ENCODE peak calls at places on chromosomes 13 and 19, in seven cellular contexts. D is ovary, B is adrenal gland, P is stomach, C is heart left ventricle, E is lower leg skin, A is endothelial cell of umbilical vein. W is an unnamed sample.

GRCh38 chr13:113123226-113124150 is 889 bp downstream of the F10 start:
- DNase-seq in D (no peak), E (no peak), A (no peak), C (no peak), B (no peak), P (no peak), W (peak)

GRCh38 chr19:43534811-43535761 is 2.1 kb downstream of the ZNF575 start:
- DNase-seq in A (peak), E (no peak), B (peak), D (peak), P (peak), C (peak), W (peak)

GRCh38 chr19:42121666-42122069 is 10.6 kb downstream of the POU2F2 start:
- DNase-seq in C (peak), E (no peak), B (peak), D (no peak), A (peak), P (no peak), W (peak)

GRCh38 chr19:46211201-46211881 is 18.2 kb upstream of the IGFL1 start:
- DNase-seq in A (peak), P (peak), B (no peak), D (no peak), C (no peak), E (no peak), W (no peak)

GRCh38 chr19:19372656-19373416 is 32.6 kb upstream of the GATAD2A start:
- DNase-seq in E (peak), P (peak), C (peak), D (no peak), B (peak), A (peak), W (peak)

GRCh38 chr19:49643466-49643865 is 1.5 kb downstream of the SCAF1 start:
- DNase-seq in E (no peak), B (no peak), P (no peak), D (no peak), C (no peak), A (no peak), W (no peak)

GRCh38 chr13:97426695-97427094 is 7.3 kb upstream of the RAP2A start:
- DNase-seq in B (no peak), E (no peak), C (no peak), P (no peak), D (no peak), A (no peak), W (no peak)

GRCh38 chr13:109397285-109397684 is 389.1 kb downstream of the IRS2 start:
- DNase-seq in A (no peak), D (no peak), P (no peak), E (no peak), B (no peak), C (no peak), W (no peak)

GRCh38 chr13:43669101-43669500 is 117.7 kb downstream of the ENOX1 start:
- DNase-seq in E (no peak), A (no peak), P (no peak), C (no peak), B (no peak), D (no peak), W (no peak)

GRCh38 chr19:52444506-52444905 is 8.8 kb upstream of the ZNF578 start:
- DNase-seq in C (no peak), E (no peak), B (no peak), D (no peak), A (no peak), P (no peak), W (no peak)

GRCh38 chr19:16851031-16851712 is 22.0 kb downstream of the SIN3B start:
- DNase-seq in B (no peak), P (no peak), A (no peak), E (no peak), D (no peak), C (peak), W (no peak)

GRCh38 chr13:109180905-109181425 is 551.6 kb downstream of the MYO16 start:
- DNase-seq in C (no peak), E (no peak), A (no peak), P (no peak), D (no peak), B (no peak), W (no peak)

GRCh38 chr13:27971236-27971645 is 2.1 kb upstream of the CDX2 start:
- DNase-seq in C (no peak), E (no peak), D (no peak), B (no peak), A (no peak), P (peak), W (no peak)

GRCh38 chr13:29679357-29680050 is 84.0 kb upstream of the SLC7A1 start:
- DNase-seq in C (peak), E (no peak), D (no peak), B (peak), P (peak), A (peak), W (peak)

DNA sequence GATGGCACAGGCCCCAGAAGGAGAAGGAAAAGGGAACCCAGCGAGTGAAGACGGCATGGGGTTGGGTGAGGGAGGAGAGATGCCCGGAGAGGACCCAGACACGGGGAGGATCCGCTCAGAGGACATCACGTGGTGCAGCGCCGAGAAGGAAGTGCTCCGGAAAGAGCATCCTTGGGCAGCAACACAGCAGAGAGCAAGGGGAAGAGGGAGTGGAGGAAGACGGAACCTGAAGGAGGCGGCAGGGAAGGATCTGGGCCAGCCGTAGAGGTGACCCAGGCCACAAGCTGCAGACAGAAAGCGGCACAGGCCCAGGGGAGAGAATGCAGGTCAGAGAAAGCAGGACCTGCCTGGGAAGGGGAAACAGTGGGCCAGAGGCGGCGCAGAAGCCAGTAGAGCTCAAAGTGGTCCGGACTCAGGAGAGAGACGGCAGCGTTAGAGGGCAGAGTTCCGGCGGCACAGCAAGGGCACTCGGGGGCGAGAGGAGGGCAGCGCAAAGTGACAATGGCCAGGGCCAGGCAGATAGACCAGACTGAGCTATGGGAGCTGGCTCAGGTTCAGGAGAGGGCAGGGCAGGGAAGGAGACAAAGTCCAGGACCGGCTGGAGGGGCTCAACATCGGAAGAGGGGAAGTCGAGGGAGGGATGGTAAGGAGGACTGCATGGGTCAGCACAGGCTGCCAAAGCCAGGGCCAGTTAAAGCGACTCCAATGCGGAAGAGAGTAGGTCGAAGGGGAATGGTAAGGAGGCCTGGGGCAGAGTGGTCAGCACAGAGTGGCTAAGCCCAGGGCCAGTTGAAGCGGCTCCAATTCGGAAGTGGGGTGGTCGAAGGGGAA is 990 bp downstream of the PPP1R12C start:
- DNase-seq in P (peak), E (peak), B (peak), A (peak), C (peak), D (peak), W (peak)
- TF ChIP-seq POLR2A in P (no peak), E (no peak), B (no peak), A (no peak), C (no peak), D (no peak), W (no peak)

GRCh38 chr19:1221141-1221903 is 15.7 kb downstream of the STK11 start:
- DNase-seq in A (peak), C (peak), E (no peak), D (peak), P (peak), B (peak), W (peak)

GRCh38 chr19:1223018-1223855 is 14.6 kb downstream of the CBARP start:
- DNase-seq in B (peak), C (no peak), E (no peak), P (no peak), D (no peak), A (no peak), W (no peak)

GRCh38 chr19:1224047-1224825 is 13.6 kb downstream of the CBARP start:
- DNase-seq in A (no peak), E (no peak), B (no peak), C (no peak), D (no peak), P (no peak), W (no peak)

GRCh38 chr19:1221904-1222255 is 15.9 kb downstream of the CBARP start:
- DNase-seq in B (no peak), A (no peak), C (no peak), E (no peak), P (no peak), D (no peak), W (no peak)

GRCh38 chr19:1222394-1222793 is 15.4 kb downstream of the CBARP start:
- DNase-seq in E (no peak), D (no peak), A (no peak), B (no peak), C (no peak), P (no peak), W (no peak)
- TF ChIP-seq POLR2A in E (no peak), D (no peak), A (no peak), B (no peak), C (no peak), P (no peak), W (no peak)

GRCh38 chr19:10092648-10093294 is 6.7 kb downstream of the SHFL start:
- DNase-seq in C (no peak), A (no peak), D (no peak), P (no peak), B (no peak), E (no peak), W (no peak)
- TF ChIP-seq POLR2A in C (no peak), A (no peak), D (no peak), P (no peak), B (no peak), E (no peak), W (peak)

GRCh38 chr19:44746946-44747738 is 1.4 kb upstream of the BCL3 start:
- DNase-seq in P (peak), E (peak), D (peak), C (peak), B (peak), A (peak), W (peak)

GRCh38 chr19:44749318-44749717 is 810 bp downstream of the BCL3 start:
- DNase-seq in C (no peak), A (no peak), D (no peak), E (no peak), P (no peak), B (no peak), W (no peak)

GRCh38 chr19:44747739-44748425 is 626 bp upstream of the BCL3 start:
- DNase-seq in A (peak), P (peak), B (peak), D (peak), E (peak), C (peak), W (peak)

GRCh38 chr19:44749994-44750393 is 1.5 kb downstream of the BCL3 start:
- DNase-seq in E (no peak), P (no peak), D (no peak), C (no peak), B (no peak), A (no peak), W (no peak)

DNA sequence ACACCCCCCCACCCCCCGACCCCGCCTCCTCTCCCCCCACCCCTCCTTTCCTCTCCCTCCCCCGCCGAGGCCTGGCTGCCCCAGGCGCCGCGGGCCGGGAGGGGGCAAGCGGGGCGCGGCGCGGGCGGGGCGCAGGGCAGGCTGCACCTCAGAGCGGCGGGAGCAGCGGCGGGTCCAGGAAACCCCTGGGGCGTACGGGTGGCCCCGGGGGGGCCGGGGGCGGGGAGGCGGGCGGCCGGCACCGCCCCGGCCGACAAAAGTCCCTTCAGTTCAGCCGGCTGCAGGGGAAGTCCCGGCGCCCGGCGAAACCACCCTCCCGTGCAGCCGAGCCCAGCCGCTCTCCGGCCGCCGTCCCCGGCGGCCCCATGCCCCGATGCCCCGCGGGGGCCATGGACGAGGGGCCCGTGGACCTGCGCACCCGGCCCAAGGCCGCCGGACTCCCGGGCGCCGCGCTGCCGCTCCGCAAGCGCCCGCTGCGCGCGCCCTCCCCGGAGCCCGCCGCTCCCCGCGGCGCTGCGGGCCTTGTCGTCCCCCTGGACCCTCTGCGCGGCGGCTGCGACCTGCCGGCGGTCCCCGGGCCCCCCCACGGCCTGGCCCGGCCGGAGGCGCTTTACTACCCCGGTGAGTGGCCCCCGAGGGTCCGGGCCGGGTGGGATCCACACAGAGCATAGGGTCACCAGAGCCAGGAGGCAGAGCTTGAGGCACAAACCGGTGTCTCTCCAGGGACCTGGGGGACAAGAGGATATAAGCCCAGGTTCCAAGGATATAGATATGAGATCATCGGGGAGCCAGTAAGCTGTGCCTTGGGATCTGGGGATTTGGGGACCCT is at the start of gene BCL3:
- DNase-seq in P (peak), D (peak), E (peak), C (peak), B (peak), A (peak), W (peak)
- TF ChIP-seq POLR2A in P (no peak), D (peak), E (no peak), C (peak), B (peak), A (peak), W (peak)

GRCh38 chr19:51345076-51345620 is 3.2 kb upstream of the VSIG10L start:
- DNase-seq in D (no peak), C (no peak), A (no peak), B (no peak), E (no peak), P (no peak), W (no peak)
- TF ChIP-seq POLR2A in D (no peak), C (no peak), A (no peak), B (no peak), E (no peak), P (no peak), W (no peak)